ENCODE peak calls at places on chromosomes 13 and 19, in seven cellular contexts. V is mesendoderm, Z is GM23248, B is colonic mucosa, M is MM.1S, E is fibroblast of lung, G is mammary epithelial cell. Y is an unnamed sample.

GRCh38 chr19:38375748-38376147 is 1.4 kb downstream of the PSMD8 start:
- DNase-seq in V (no peak), Z (peak; percentile 68), B (no peak), M (no peak), E (peak; percentile 24), G (peak; percentile 13), Y (peak; percentile 27)

GRCh38 chr19:7853760-7854107 is 20.5 kb downstream of the PRR36 start:
- DNase-seq in V (no peak), Z (no peak), B (no peak), M (no peak), E (no peak), G (no peak), Y (no peak)

GRCh38 chr19:2186071-2186846 is 22.5 kb downstream of the DOT1L start:
- DNase-seq in V (peak; percentile 54), Z (peak; percentile 98), B (peak; percentile 52), M (no peak), E (peak; percentile 97), G (no peak), Y (peak; percentile 97)

GRCh38 chr19:49560358-49560900 is 19.9 kb downstream of the NOSIP start:
- DNase-seq in V (no peak), Z (no peak), B (no peak), M (no peak), E (no peak), G (no peak), Y (no peak)

GRCh38 chr13:46605824-46606554 is 53.0 kb downstream of the LRCH1 start:
- DNase-seq in V (no peak), Z (no peak), B (no peak), M (no peak), E (no peak), G (no peak), Y (no peak)

GRCh38 chr13:98577823-98578285 is 947 bp upstream of the STK24 start:
- DNase-seq in V (no peak), Z (no peak), B (no peak), M (no peak), E (no peak), G (no peak), Y (no peak)

GRCh38 chr19:35380450-35381124 is 9.7 kb downstream of the GPR42 start:
- DNase-seq in V (no peak), Z (no peak), B (no peak), M (no peak), E (no peak), G (no peak), Y (no peak)

GRCh38 chr13:98570929-98571372 is 6.0 kb downstream of the STK24 start:
- DNase-seq in V (no peak), Z (no peak), B (peak; percentile 57), M (peak; percentile 94), E (peak; percentile 45), G (peak; percentile 81), Y (no peak)

GRCh38 chr13:28671393-28671792 is 12.5 kb downstream of the POMP start:
- DNase-seq in V (no peak), Z (no peak), B (no peak), M (no peak), E (no peak), G (no peak), Y (no peak)

GRCh38 chr19:32828643-32829344 is 40.8 kb downstream of the SLC7A9 start:
- DNase-seq in V (no peak), Z (no peak), B (no peak), M (no peak), E (no peak), G (no peak), Y (no peak)

GRCh38 chr19:17097593-17098126 is 22.1 kb downstream of the MYO9B start:
- DNase-seq in V (peak; percentile 68), Z (peak; percentile 66), B (no peak), M (no peak), E (peak; percentile 39), G (no peak), Y (peak; percentile 70)

GRCh38 chr19:11373166-11373884 is 1.1 kb upstream of the SWSAP1 start:
- DNase-seq in V (peak; percentile 82), Z (peak; percentile 42), B (no peak), M (no peak), E (peak; percentile 36), G (no peak), Y (no peak)

GRCh38 chr19:7177926-7178325 is 108.4 kb downstream of the ZNF557 start:
- DNase-seq in V (no peak), Z (peak; percentile 64), B (no peak), M (no peak), E (peak; percentile 80), G (no peak), Y (peak; percentile 11)

GRCh38 chr19:6743714-6744380 is 4.4 kb downstream of the TRIP10 start:
- DNase-seq in V (no peak), Z (no peak), B (no peak), M (no peak), E (no peak), G (no peak), Y (no peak)

GRCh38 chr19:6076675-6077463 is 33.4 kb downstream of the RFX2 start:
- DNase-seq in V (no peak), Z (peak; percentile 97), B (no peak), M (no peak), E (peak; percentile 94), G (peak; percentile 76), Y (peak; percentile 93)

GRCh38 chr13:109145631-109146030 is 516.2 kb downstream of the MYO16 start:
- DNase-seq in V (peak; percentile 65), Z (peak; percentile 86), B (peak; percentile 35), M (peak; percentile 60), E (peak; percentile 64), G (peak; percentile 72), Y (peak; percentile 91)

GRCh38 chr19:55449469-55449868 is 6.4 kb upstream of the SHISA7 start:
- DNase-seq in V (no peak), Z (no peak), B (no peak), M (no peak), E (no peak), G (no peak), Y (no peak)

GRCh38 chr19:30670562-30671513 is 298.7 kb downstream of the ZNF536 start:
- DNase-seq in V (no peak), Z (no peak), B (no peak), M (no peak), E (no peak), G (no peak), Y (no peak)

GRCh38 chr19:57620673-57621348 is 6.8 kb downstream of the ZNF134 start:
- DNase-seq in V (peak; percentile 58), Z (peak; percentile 38), B (no peak), M (no peak), E (peak; percentile 21), G (no peak), Y (no peak)

GRCh38 chr13:110390572-110390971 is 83.5 kb downstream of the COL4A2 start:
- DNase-seq in V (no peak), Z (peak; percentile 80), B (no peak), M (no peak), E (peak; percentile 96), G (peak; percentile 35), Y (peak; percentile 90)

GRCh38 chr13:98556968-98557591 is 19.8 kb downstream of the STK24 start:
- DNase-seq in V (peak; percentile 32), Z (peak; percentile 89), B (no peak), M (no peak), E (peak; percentile 72), G (peak; percentile 76), Y (no peak)

GRCh38 chr19:45940515-45940805 is 25.9 kb upstream of the NANOS2 start:
- DNase-seq in V (no peak), Z (no peak), B (no peak), M (no peak), E (no peak), G (no peak), Y (no peak)
- H3K4me3 ChIP-seq in V (no peak overlapping the region), Z (no peak overlapping the region), B (no peak overlapping the region), M (no peak overlapping the region), E (no peak overlapping the region), G (no peak overlapping the region), Y (no peak overlapping the region)

GRCh38 chr19:15439078-15439799 is 10.5 kb downstream of the WIZ start:
- DNase-seq in V (no peak), Z (no peak), B (no peak), M (no peak), E (no peak), G (no peak), Y (no peak)

GRCh38 chr19:15438124-15438496 is 11.6 kb downstream of the WIZ start:
- DNase-seq in V (no peak), Z (no peak), B (no peak), M (no peak), E (no peak), G (no peak), Y (no peak)

GRCh38 chr19:15438577-15438976 is 11.2 kb downstream of the WIZ start:
- DNase-seq in V (no peak), Z (no peak), B (no peak), M (no peak), E (no peak), G (no peak), Y (no peak)

GRCh38 chr19:15441317-15441716 is 8.4 kb downstream of the WIZ start:
- DNase-seq in V (no peak), Z (no peak), B (no peak), M (no peak), E (no peak), G (no peak), Y (no peak)

DNA sequence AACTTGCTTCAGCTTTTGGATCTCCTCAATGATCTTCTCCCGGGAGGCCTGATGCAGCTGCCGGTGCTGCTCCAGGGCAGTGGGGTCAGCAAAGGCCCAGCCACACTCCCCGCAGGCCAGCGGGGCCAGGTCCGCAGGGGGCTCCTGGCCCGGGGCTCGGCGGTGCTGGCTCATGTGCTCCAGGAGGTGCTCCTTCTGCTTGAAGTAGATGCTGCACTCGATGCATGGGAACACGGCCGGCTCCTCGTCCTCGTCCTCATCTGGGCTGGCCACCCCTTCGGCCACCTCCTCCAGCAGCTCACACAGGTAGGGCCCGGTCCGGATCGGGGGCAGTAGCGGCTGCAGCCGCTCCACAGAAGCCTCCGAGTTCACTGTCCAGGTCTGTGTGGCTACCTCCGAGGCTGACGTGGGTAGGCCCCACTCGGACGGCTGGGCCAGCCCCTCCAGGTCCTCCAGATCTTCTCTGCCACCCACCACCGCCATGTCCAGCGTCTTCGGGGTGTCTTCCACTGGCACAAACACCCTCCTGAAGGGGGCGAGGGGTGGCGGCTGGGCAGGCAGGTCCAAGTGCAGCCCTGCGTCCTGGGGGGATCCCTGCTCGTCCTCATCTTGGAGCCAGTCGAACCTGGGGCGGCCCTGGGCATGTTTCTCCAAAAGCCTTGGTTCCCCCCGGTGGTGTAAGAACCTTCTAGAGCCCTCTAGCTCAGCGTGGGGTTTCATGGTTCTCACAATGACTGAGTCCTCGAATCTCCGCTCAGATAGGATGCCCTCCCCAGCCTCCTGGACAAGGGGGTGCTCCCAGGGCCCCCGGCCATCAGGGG is 9.7 kb downstream of the WIZ start:
- DNase-seq in V (no peak), Z (no peak), B (no peak), M (no peak), E (no peak), G (no peak), Y (no peak)
- H3K4me1 ChIP-seq in V (no peaks in the 10 kb centered on the region), Z (peaks cover 7% of the 10 kb centered on the region), B (no peaks in the 10 kb centered on the region), M (no peaks in the 10 kb centered on the region), E (no peaks in the 10 kb centered on the region), G (no peaks in the 10 kb centered on the region), Y (peaks cover 20% of the 10 kb centered on the region)

DNA sequence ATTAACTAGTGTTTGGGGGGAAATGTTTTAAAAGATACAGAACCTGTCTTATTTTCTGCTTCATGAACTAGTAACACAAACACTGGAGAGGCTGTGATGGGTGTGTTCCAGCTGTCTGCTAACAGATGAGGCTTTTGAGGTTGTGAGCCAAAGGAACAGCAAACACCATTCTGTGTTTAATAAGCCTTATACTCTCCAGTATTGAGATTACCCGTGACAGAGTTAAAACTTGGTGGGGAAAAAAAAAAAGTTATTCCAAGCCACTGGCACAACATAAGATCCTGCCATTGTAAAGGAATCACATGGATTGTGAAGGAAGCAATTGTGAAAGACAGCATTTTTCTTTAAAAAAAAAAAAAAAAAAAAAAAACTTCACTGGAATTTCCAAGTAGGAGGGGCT is 48.4 kb downstream of the KCTD12 start:
- DNase-seq in V (no peak), Z (peak; percentile 11), B (no peak), M (no peak), E (no peak), G (no peak), Y (peak; percentile 43)
- H3K9ac ChIP-seq in V (no peak overlapping the region), Z (no peak overlapping the region), B (no peak overlapping the region), M (no peak overlapping the region), E (no peak overlapping the region), G (no peak overlapping the region), Y (no peak overlapping the region)

GRCh38 chr13:77028202-77028601 is 1.2 kb upstream of the FBXL3 start:
- DNase-seq in V (peak; percentile 25), Z (peak; percentile 76), B (no peak), M (no peak), E (peak; percentile 49), G (peak; percentile 9), Y (peak; percentile 24)
- H3K4me3 ChIP-seq in V (no peak overlapping the region), Z (peak overlapping the region; percentile 93), B (no peak overlapping the region), M (no peak overlapping the region), E (peak overlapping the region; percentile 86), G (peak overlapping the region; percentile 89), Y (peak overlapping the region; percentile 97)